ENCODE peak calls at places on chromosomes 12 and 14, in ten cellular contexts. T is heart right ventricle; E is GM20000; S is A673; R is kidney epithelial cell; O is CD8-positive, alpha-beta T cell; Q is fibroblast of the aortic adventitia; P is tibial nerve; F is glutamatergic neuron; V is mucosa of descending colon. D is an unnamed sample.

GRCh38 chr14:20247651-20248246 is 8.7 kb downstream of the OR11H4 start:
- DNase-seq in T (no peak), E (no peak), S (peak; percentile 21), R (no peak), O (no peak), Q (no peak), P (no peak), F (no peak), V (no peak), D (no peak)

GRCh38 chr12:60195483-60195882 is 599.7 kb downstream of the SLC16A7 start:
- DNase-seq in T (no peak), E (no peak), S (no peak), R (no peak), O (no peak), Q (peak; percentile 22), P (no peak), F (no peak), V (no peak), D (no peak)

GRCh38 chr12:69240625-69240984 is 1.2 kb downstream of the CPSF6 start:
- DNase-seq in T (no peak), E (peak; percentile 42), S (no peak), R (no peak), O (no peak), Q (no peak), P (no peak), F (no peak), V (no peak), D (no peak)

GRCh38 chr12:44863867-44864266 is 12.2 kb downstream of the NELL2 start:
- DNase-seq in T (no peak), E (no peak), S (no peak), R (no peak), O (no peak), Q (no peak), P (no peak), F (no peak), V (no peak), D (no peak)

GRCh38 chr14:34461334-34462131 is 507 bp downstream of the SPTSSA start:
- DNase-seq in T (peak; percentile 48), E (no peak), S (peak; percentile 49), R (no peak), O (peak; percentile 8), Q (peak; percentile 51), P (peak; percentile 30), F (peak; percentile 61), V (peak; percentile 69), D (peak; percentile 44)

GRCh38 chr14:54852215-54852614 is 50.4 kb downstream of the GCH1 start:
- DNase-seq in T (no peak), E (no peak), S (no peak), R (no peak), O (no peak), Q (no peak), P (no peak), F (no peak), V (no peak), D (no peak)

GRCh38 chr12:53696285-53696654 is 20.4 kb upstream of the ATP5MC2 start:
- DNase-seq in T (peak; percentile 77), E (peak; percentile 85), S (peak; percentile 92), R (peak; percentile 86), O (no peak), Q (peak; percentile 54), P (no peak), F (no peak), V (peak; percentile 55), D (peak; percentile 44)

GRCh38 chr14:59848671-59849070 is 21.9 kb downstream of the RTN1 start:
- DNase-seq in T (no peak), E (no peak), S (no peak), R (no peak), O (no peak), Q (no peak), P (no peak), F (no peak), V (no peak), D (no peak)

GRCh38 chr12:70252832-70253231 is 9.6 kb downstream of the CNOT2 start:
- DNase-seq in T (no peak), E (no peak), S (no peak), R (no peak), O (no peak), Q (no peak), P (no peak), F (no peak), V (no peak), D (no peak)

DNA sequence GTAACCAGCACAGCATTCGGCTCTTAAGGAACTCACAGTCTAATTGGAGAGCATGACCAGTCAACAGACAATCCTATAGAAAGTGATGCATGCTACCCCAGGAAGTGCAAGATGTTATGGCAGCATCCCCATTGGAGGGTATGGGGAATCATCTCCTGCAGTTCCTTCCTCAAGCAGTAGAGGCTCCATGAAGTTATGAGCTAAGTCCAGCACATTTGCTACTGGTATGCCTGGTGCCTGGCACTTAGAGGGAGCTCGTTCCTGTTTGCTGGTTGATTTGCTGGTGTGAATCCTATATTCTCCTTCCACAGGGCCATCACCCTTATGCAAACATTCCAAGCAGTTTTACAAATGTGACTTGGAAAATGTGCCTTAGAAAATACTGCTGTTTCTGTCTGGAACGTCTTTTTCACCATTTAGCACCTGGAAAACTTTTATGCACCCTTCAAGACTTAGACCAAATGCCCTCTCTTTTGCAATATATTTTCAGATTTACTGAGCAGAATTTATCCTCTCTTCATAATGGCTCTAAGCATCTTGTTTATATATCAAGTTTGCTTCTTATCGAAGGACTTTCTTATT is 136.1 kb upstream of the WSCD2 start:
- DNase-seq in T (no peak), E (peak; percentile 20), S (peak; percentile 62), R (no peak), O (no peak), Q (peak; percentile 12), P (no peak), F (peak; percentile 34), V (no peak), D (peak; percentile 36)
- TF ChIP-seq CTCF in T (peak; percentile 44), E (peak; percentile 24), S (peak; percentile 51), R (peak; percentile 53), O (no peak), Q (peak; percentile 41), P (no peak), F (peak; percentile 77), V (no peak), D (peak; percentile 69)

GRCh38 chr12:40618621-40619020 is 73.6 kb upstream of the CNTN1 start:
- DNase-seq in T (no peak), E (no peak), S (no peak), R (no peak), O (no peak), Q (peak; percentile 2), P (no peak), F (no peak), V (no peak), D (no peak)

GRCh38 chr12:40616383-40616900 is 75.8 kb upstream of the CNTN1 start:
- DNase-seq in T (no peak), E (no peak), S (no peak), R (no peak), O (no peak), Q (no peak), P (no peak), F (no peak), V (no peak), D (no peak)

GRCh38 chr12:40620564-40621019 is 71.6 kb upstream of the CNTN1 start:
- DNase-seq in T (no peak), E (no peak), S (no peak), R (no peak), O (no peak), Q (no peak), P (no peak), F (no peak), V (no peak), D (no peak)

GRCh38 chr12:40622246-40622838 is 69.9 kb upstream of the CNTN1 start:
- DNase-seq in T (peak; percentile 5), E (peak; percentile 68), S (peak; percentile 61), R (peak; percentile 16), O (no peak), Q (peak; percentile 59), P (peak; percentile 69), F (peak; percentile 66), V (peak; percentile 22), D (peak; percentile 51)
- TF ChIP-seq CTCF in T (peak; percentile 69), E (peak; percentile 66), S (peak; percentile 81), R (peak; percentile 71), O (peak; percentile 37), Q (peak; percentile 69), P (peak; percentile 70), F (peak; percentile 89), V (no peak), D (peak; percentile 94)

DNA sequence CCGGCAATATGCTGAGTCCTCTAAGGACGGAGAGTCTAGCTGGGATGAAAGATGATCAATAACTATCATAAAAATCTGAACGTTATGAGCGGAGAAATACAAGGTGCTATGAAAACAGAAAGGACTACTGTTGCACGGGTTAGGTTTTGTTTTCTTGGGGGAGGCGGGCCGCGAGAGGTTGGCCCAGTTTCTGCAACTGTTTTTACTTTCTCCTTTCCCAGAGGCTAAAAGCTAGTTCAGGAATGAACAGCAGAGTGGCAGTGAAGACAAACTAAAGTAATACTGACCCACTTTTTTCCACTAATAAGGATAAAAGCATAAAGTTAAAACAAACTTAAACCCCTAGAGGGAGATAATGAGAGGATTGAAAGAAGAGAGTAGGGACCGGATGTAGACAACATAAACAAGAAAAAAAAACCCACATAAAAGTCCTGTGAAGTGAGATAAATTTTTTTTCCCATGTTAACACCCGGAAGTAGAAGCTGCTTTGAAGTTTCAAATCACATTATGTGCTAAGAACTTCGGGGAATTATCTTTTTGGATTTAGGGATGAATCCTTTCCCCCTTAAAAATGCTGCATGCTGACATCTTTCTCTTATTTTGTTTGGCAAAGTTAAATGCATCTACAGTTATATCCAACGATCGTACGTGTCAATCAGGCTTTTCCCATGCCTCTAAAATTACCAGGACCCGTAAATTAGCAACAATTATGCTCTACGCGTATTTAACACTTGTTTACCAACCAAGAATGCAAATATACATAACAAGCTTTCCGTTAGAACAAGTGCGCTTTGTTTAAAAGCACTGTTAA is 1.0 kb upstream of the CDK17 start:
- DNase-seq in T (peak; percentile 23), E (peak; percentile 77), S (peak; percentile 90), R (peak; percentile 61), O (no peak), Q (peak; percentile 89), P (no peak), F (no peak), V (peak; percentile 47), D (no peak)
- TF ChIP-seq CTCF in T (peak; percentile 55), E (no peak), S (peak; percentile 56), R (peak; percentile 42), O (peak; percentile 78), Q (peak; percentile 45), P (no peak), F (no peak), V (no peak), D (peak; percentile 62)

GRCh38 chr14:104292084-104292970 is 153.9 kb downstream of the KIF26A start:
- DNase-seq in T (no peak), E (no peak), S (no peak), R (no peak), O (no peak), Q (no peak), P (no peak), F (peak; percentile 18), V (peak; percentile 21), D (no peak)

GRCh38 chr14:104294983-104295680 is 156.7 kb downstream of the KIF26A start:
- DNase-seq in T (no peak), E (no peak), S (no peak), R (no peak), O (no peak), Q (no peak), P (no peak), F (peak; percentile 13), V (peak; percentile 28), D (no peak)

GRCh38 chr14:104293231-104293841 is 154.9 kb downstream of the KIF26A start:
- DNase-seq in T (no peak), E (no peak), S (no peak), R (no peak), O (no peak), Q (no peak), P (no peak), F (peak; percentile 25), V (peak; percentile 33), D (no peak)

GRCh38 chr14:104294628-104294982 is 156.2 kb downstream of the KIF26A start:
- DNase-seq in T (no peak), E (no peak), S (no peak), R (no peak), O (no peak), Q (no peak), P (no peak), F (peak; percentile 19), V (peak; percentile 61), D (no peak)

GRCh38 chr14:104293851-104294627 is 155.7 kb downstream of the KIF26A start:
- DNase-seq in T (no peak), E (no peak), S (peak; percentile 46), R (no peak), O (no peak), Q (no peak), P (no peak), F (peak; percentile 38), V (peak; percentile 62), D (no peak)
- TF ChIP-seq CTCF in T (peak; percentile 36), E (no peak), S (peak; percentile 67), R (no peak), O (no peak), Q (no peak), P (no peak), F (peak; percentile 43), V (peak; percentile 55), D (peak; percentile 33)

D was measured in neural crest cell.